ENCODE peak calls at places on chromosomes 2 and 18, in five cellular contexts. One of them, this sample, is unnamed.

GRCh38 chr18:76056467-76057194 is 438.4 kb downstream of the ZNF516 start:
- DNase-seq in ovary: peak; percentile 87
- DNase-seq in thyroid gland: peak; percentile 16
- DNase-seq in lung: peak; percentile 38
- DNase-seq in adrenal gland: no peak
- DNase-seq in this sample: peak; percentile 92

GRCh38 chr18:79852561-79853302 is 55.0 kb downstream of the KCNG2 start:
- DNase-seq in ovary: no peak
- DNase-seq in thyroid gland: no peak
- DNase-seq in lung: no peak
- DNase-seq in adrenal gland: no peak
- DNase-seq in this sample: no peak

GRCh38 chr2:187575081-187576067 is 21.1 kb upstream of the TFPI start:
- DNase-seq in ovary: no peak
- DNase-seq in thyroid gland: no peak
- DNase-seq in lung: no peak
- DNase-seq in adrenal gland: no peak
- DNase-seq in this sample: no peak

GRCh38 chr2:23502096-23502495 is 117.1 kb downstream of the KLHL29 start:
- DNase-seq in ovary: no peak
- DNase-seq in thyroid gland: no peak
- DNase-seq in lung: no peak
- DNase-seq in adrenal gland: no peak
- DNase-seq in this sample: no peak

GRCh38 chr2:38982497-38982896 is 92.8 kb downstream of the ARHGEF33 start:
- DNase-seq in ovary: no peak
- DNase-seq in thyroid gland: no peak
- DNase-seq in lung: no peak
- DNase-seq in adrenal gland: no peak
- DNase-seq in this sample: no peak

GRCh38 chr2:1736997-1737480 is 7.3 kb downstream of the PXDN start:
- DNase-seq in ovary: no peak
- DNase-seq in thyroid gland: no peak
- DNase-seq in lung: no peak
- DNase-seq in adrenal gland: no peak
- DNase-seq in this sample: no peak

GRCh38 chr2:529425-529824 is 147.8 kb downstream of the TMEM18 start:
- DNase-seq in ovary: no peak
- DNase-seq in thyroid gland: no peak
- DNase-seq in lung: no peak
- DNase-seq in adrenal gland: no peak
- DNase-seq in this sample: no peak

GRCh38 chr18:51342815-51343214 is 145.3 kb upstream of the MEX3C start:
- DNase-seq in ovary: no peak
- DNase-seq in thyroid gland: no peak
- DNase-seq in lung: no peak
- DNase-seq in adrenal gland: no peak
- DNase-seq in this sample: no peak

GRCh38 chr2:226772389-226773179 is 27.0 kb downstream of the IRS1 start:
- DNase-seq in ovary: no peak
- DNase-seq in thyroid gland: no peak
- DNase-seq in lung: no peak
- DNase-seq in adrenal gland: no peak
- DNase-seq in this sample: no peak

GRCh38 chr2:15584767-15585469 is 6.8 kb upstream of the DDX1 start:
- DNase-seq in ovary: no peak
- DNase-seq in thyroid gland: no peak
- DNase-seq in lung: peak; percentile 17
- DNase-seq in adrenal gland: no peak
- DNase-seq in this sample: no peak

GRCh38 chr2:38533180-38533579 is 69.5 kb downstream of the HNRNPLL start:
- DNase-seq in ovary: no peak
- DNase-seq in thyroid gland: peak; percentile 37
- DNase-seq in lung: no peak
- DNase-seq in adrenal gland: no peak
- DNase-seq in this sample: no peak

GRCh38 chr2:102004588-102004987 is 12.8 kb downstream of the IL1R2 start:
- DNase-seq in ovary: no peak
- DNase-seq in thyroid gland: no peak
- DNase-seq in lung: no peak
- DNase-seq in adrenal gland: no peak
- DNase-seq in this sample: no peak

GRCh38 chr2:11710632-11711381 is 35.6 kb upstream of the LPIN1 start:
- DNase-seq in ovary: no peak
- DNase-seq in thyroid gland: peak; percentile 28
- DNase-seq in lung: no peak
- DNase-seq in adrenal gland: no peak
- DNase-seq in this sample: no peak

GRCh38 chr2:190572251-190572650 is 37.7 kb upstream of the NEMP2 start:
- DNase-seq in ovary: no peak
- DNase-seq in thyroid gland: no peak
- DNase-seq in lung: no peak
- DNase-seq in adrenal gland: no peak
- DNase-seq in this sample: no peak

GRCh38 chr2:223469270-223470057 is 132.7 kb downstream of the SCG2 start:
- DNase-seq in ovary: no peak
- DNase-seq in thyroid gland: no peak
- DNase-seq in lung: no peak
- DNase-seq in adrenal gland: peak; percentile 23
- DNase-seq in this sample: no peak

GRCh38 chr2:103784271-103784670 is 1022.4 kb downstream of the TMEM182 start:
- DNase-seq in ovary: no peak
- DNase-seq in thyroid gland: no peak
- DNase-seq in lung: no peak
- DNase-seq in adrenal gland: no peak
- DNase-seq in this sample: no peak

GRCh38 chr2:221816566-221816965 is 244.5 kb upstream of the EPHA4 start:
- DNase-seq in ovary: no peak
- DNase-seq in thyroid gland: no peak
- DNase-seq in lung: no peak
- DNase-seq in adrenal gland: no peak
- DNase-seq in this sample: no peak

GRCh38 chr2:11388262-11389047 is 44.0 kb upstream of the ROCK2 start:
- DNase-seq in ovary: no peak
- DNase-seq in thyroid gland: no peak
- DNase-seq in lung: no peak
- DNase-seq in adrenal gland: no peak
- DNase-seq in this sample: no peak

GRCh38 chr2:239942090-239942489 is 83.1 kb downstream of the NDUFA10 start:
- DNase-seq in ovary: no peak
- DNase-seq in thyroid gland: no peak
- DNase-seq in lung: no peak
- DNase-seq in adrenal gland: no peak
- DNase-seq in this sample: no peak

GRCh38 chr2:28895189-28895893 is 874 bp downstream of the WDR43 start:
- DNase-seq in ovary: peak; percentile 31
- DNase-seq in thyroid gland: peak; percentile 34
- DNase-seq in lung: peak; percentile 36
- DNase-seq in adrenal gland: peak; percentile 37
- DNase-seq in this sample: peak; percentile 87

GRCh38 chr18:48605408-48605845 is 66.6 kb downstream of the CTIF start:
- DNase-seq in ovary: no peak
- DNase-seq in thyroid gland: no peak
- DNase-seq in lung: no peak
- DNase-seq in adrenal gland: no peak
- DNase-seq in this sample: no peak

GRCh38 chr2:237405605-237406004 is 8.4 kb downstream of the COL6A3 start:
- DNase-seq in ovary: no peak
- DNase-seq in thyroid gland: no peak
- DNase-seq in lung: no peak
- DNase-seq in adrenal gland: no peak
- DNase-seq in this sample: no peak

DNA sequence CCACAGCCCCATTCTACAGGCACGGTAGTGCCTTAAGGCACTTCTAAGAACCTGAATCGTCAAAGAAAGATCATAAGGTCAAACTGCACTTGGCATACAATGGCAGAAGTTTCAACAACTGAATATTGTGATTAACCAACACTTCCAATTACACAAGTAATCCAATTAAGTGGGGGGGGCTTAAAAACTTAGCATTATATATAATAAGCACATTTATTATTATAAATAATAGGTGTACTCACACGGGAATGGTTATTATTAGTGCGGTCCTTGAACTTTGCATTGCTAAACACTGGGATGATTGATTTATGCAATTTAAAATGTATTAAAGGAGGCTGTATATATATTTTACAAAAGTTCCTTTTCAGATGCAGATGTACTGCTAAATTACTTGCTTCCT is 7.6 kb downstream of the APCDD1 start:
- DNase-seq in ovary: no peak
- DNase-seq in thyroid gland: no peak
- DNase-seq in lung: no peak
- DNase-seq in adrenal gland: no peak
- DNase-seq in this sample: no peak
- H3K4me1 ChIP-seq in ovary: peaks cover 2% of the 10 kb centered on the region
- H3K4me1 ChIP-seq in thyroid gland: no peaks in the 10 kb centered on the region
- H3K4me1 ChIP-seq in lung: no peaks in the 10 kb centered on the region
- H3K4me1 ChIP-seq in adrenal gland: no peaks in the 10 kb centered on the region
- H3K4me1 ChIP-seq in this sample: peaks cover 25% of the 10 kb centered on the region

GRCh38 chr2:189115126-189115525 is 64.4 kb downstream of the COL5A2 start:
- DNase-seq in ovary: no peak
- DNase-seq in thyroid gland: no peak
- DNase-seq in lung: no peak
- DNase-seq in adrenal gland: no peak
- DNase-seq in this sample: no peak

GRCh38 chr2:189116059-189116458 is 63.5 kb downstream of the COL5A2 start:
- DNase-seq in ovary: no peak
- DNase-seq in thyroid gland: no peak
- DNase-seq in lung: no peak
- DNase-seq in adrenal gland: no peak
- DNase-seq in this sample: no peak

GRCh38 chr2:189113963-189114362 is 65.6 kb downstream of the COL5A2 start:
- DNase-seq in ovary: no peak
- DNase-seq in thyroid gland: no peak
- DNase-seq in lung: no peak
- DNase-seq in adrenal gland: no peak
- DNase-seq in this sample: no peak

GRCh38 chr2:189109921-189110397 is 69.6 kb downstream of the COL5A2 start:
- DNase-seq in ovary: no peak
- DNase-seq in thyroid gland: no peak
- DNase-seq in lung: no peak
- DNase-seq in adrenal gland: no peak
- DNase-seq in this sample: no peak

DNA sequence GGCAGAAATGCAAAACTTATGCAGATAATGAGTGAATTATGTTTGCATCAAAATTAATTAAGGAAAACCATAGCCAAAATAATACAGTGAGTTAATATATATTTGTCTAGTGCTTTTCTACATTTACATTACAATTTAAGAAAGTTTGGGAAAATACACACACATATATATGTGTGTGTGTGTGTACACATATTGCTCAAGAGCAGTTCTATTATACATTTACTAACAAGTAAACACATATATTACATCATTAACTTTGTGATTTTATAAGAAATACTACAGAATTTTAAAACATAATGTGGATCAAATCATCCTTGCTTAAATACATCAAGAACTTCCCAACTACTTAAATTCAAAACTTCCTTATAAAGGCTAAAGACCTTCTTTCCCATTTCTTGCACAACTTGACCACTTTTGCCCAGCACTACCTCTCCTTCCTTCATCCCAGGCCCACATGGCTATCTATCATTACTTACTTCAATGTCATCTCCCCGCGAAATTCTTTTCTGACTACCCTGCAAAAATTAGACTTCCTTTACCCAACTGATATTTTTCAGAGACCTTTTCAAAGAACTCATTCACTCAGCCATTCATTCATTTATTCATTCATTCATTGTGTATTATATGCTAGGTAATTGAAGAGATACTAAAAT is 68.4 kb downstream of the COL5A2 start:
- DNase-seq in ovary: no peak
- DNase-seq in thyroid gland: no peak
- DNase-seq in lung: no peak
- DNase-seq in adrenal gland: no peak
- DNase-seq in this sample: no peak
- H3K4me1 ChIP-seq in ovary: peaks cover 3% of the 10 kb centered on the region
- H3K4me1 ChIP-seq in thyroid gland: no peaks in the 10 kb centered on the region
- H3K4me1 ChIP-seq in lung: no peaks in the 10 kb centered on the region
- H3K4me1 ChIP-seq in adrenal gland: no peaks in the 10 kb centered on the region
- H3K4me1 ChIP-seq in this sample: peaks cover 15% of the 10 kb centered on the region

GRCh38 chr2:207530160-207531023 is 630 bp downstream of the CREB1 start:
- DNase-seq in ovary: peak; percentile 41
- DNase-seq in thyroid gland: peak; percentile 58
- DNase-seq in lung: peak; percentile 49
- DNase-seq in adrenal gland: peak; percentile 59
- DNase-seq in this sample: no peak

GRCh38 chr2:207533609-207534008 is 3.8 kb downstream of the CREB1 start:
- DNase-seq in ovary: no peak
- DNase-seq in thyroid gland: no peak
- DNase-seq in lung: no peak
- DNase-seq in adrenal gland: no peak
- DNase-seq in this sample: no peak

GRCh38 chr2:207531024-207531411 is 1.3 kb downstream of the CREB1 start:
- DNase-seq in ovary: no peak
- DNase-seq in thyroid gland: no peak
- DNase-seq in lung: no peak
- DNase-seq in adrenal gland: no peak
- DNase-seq in this sample: no peak

GRCh38 chr2:207534390-207534789 is 4.6 kb downstream of the CREB1 start:
- DNase-seq in ovary: no peak
- DNase-seq in thyroid gland: no peak
- DNase-seq in lung: no peak
- DNase-seq in adrenal gland: no peak
- DNase-seq in this sample: no peak

GRCh38 chr2:207532676-207533075 is 2.9 kb downstream of the CREB1 start:
- DNase-seq in ovary: no peak
- DNase-seq in thyroid gland: no peak
- DNase-seq in lung: no peak
- DNase-seq in adrenal gland: no peak
- DNase-seq in this sample: no peak
- H3K4me1 ChIP-seq in ovary: peaks cover 8% of the 10 kb centered on the region
- H3K4me1 ChIP-seq in thyroid gland: peaks cover 34% of the 10 kb centered on the region
- H3K4me1 ChIP-seq in lung: peaks cover 10% of the 10 kb centered on the region
- H3K4me1 ChIP-seq in adrenal gland: peaks cover 7% of the 10 kb centered on the region
- H3K4me1 ChIP-seq in this sample: peaks cover 65% of the 10 kb centered on the region

GRCh38 chr2:232959139-232959538 is 53.9 kb downstream of the NGEF start:
- DNase-seq in ovary: no peak
- DNase-seq in thyroid gland: no peak
- DNase-seq in lung: no peak
- DNase-seq in adrenal gland: no peak
- DNase-seq in this sample: no peak
- H3K4me1 ChIP-seq in ovary: no peaks in the 10 kb centered on the region
- H3K4me1 ChIP-seq in thyroid gland: no peaks in the 10 kb centered on the region
- H3K4me1 ChIP-seq in lung: no peaks in the 10 kb centered on the region
- H3K4me1 ChIP-seq in adrenal gland: no peaks in the 10 kb centered on the region
- H3K4me1 ChIP-seq in this sample: no peaks in the 10 kb centered on the region

GRCh38 chr2:20141806-20142205 is 83.1 kb downstream of the SDC1 start:
- DNase-seq in ovary: no peak
- DNase-seq in thyroid gland: no peak
- DNase-seq in lung: no peak
- DNase-seq in adrenal gland: no peak
- DNase-seq in this sample: no peak

GRCh38 chr2:20139828-20140227 is 85.1 kb downstream of the SDC1 start:
- DNase-seq in ovary: no peak
- DNase-seq in thyroid gland: no peak
- DNase-seq in lung: no peak
- DNase-seq in adrenal gland: no peak
- DNase-seq in this sample: no peak

GRCh38 chr2:20141056-20141762 is 83.7 kb downstream of the SDC1 start:
- DNase-seq in ovary: no peak
- DNase-seq in thyroid gland: peak; percentile 85
- DNase-seq in lung: peak; percentile 77
- DNase-seq in adrenal gland: peak; percentile 95
- DNase-seq in this sample: no peak

GRCh38 chr2:20138696-20139095 is 86.2 kb downstream of the SDC1 start:
- DNase-seq in ovary: no peak
- DNase-seq in thyroid gland: no peak
- DNase-seq in lung: no peak
- DNase-seq in adrenal gland: no peak
- DNase-seq in this sample: no peak

GRCh38 chr2:20140321-20141055 is 84.4 kb downstream of the SDC1 start:
- DNase-seq in ovary: no peak
- DNase-seq in thyroid gland: no peak
- DNase-seq in lung: no peak
- DNase-seq in adrenal gland: no peak
- DNase-seq in this sample: no peak
- H3K4me1 ChIP-seq in ovary: peaks cover 6% of the 10 kb centered on the region
- H3K4me1 ChIP-seq in thyroid gland: no peaks in the 10 kb centered on the region
- H3K4me1 ChIP-seq in lung: no peaks in the 10 kb centered on the region
- H3K4me1 ChIP-seq in adrenal gland: no peaks in the 10 kb centered on the region
- H3K4me1 ChIP-seq in this sample: peaks cover 28% of the 10 kb centered on the region